ENCODE peak calls at places on chromosomes 5 and 9, in four cellular contexts. I, J, E and X are unnamed samples.

GRCh38 chr5:171155621-171156020 is 153.4 kb upstream of the TLX3 start:
- DNase-seq in I (no peak), J (peak; percentile 31), E (no peak), X (no peak)

GRCh38 chr5:82522912-82523311 is 244.8 kb upstream of the RPS23 start:
- DNase-seq in I (no peak), J (no peak), E (no peak), X (no peak)

GRCh38 chr5:65828507-65828906 is 97.9 kb upstream of the ERBIN start:
- DNase-seq in I (no peak), J (no peak), E (no peak), X (no peak)

GRCh38 chr5:37838152-37838932 is 1.5 kb downstream of the GDNF start:
- DNase-seq in I (peak; percentile 47), J (peak; percentile 40), E (no peak), X (peak; percentile 86)

GRCh38 chr5:100852051-100852450 is 51.0 kb downstream of the ST8SIA4 start:
- DNase-seq in I (no peak), J (no peak), E (no peak), X (no peak)

GRCh38 chr5:58751222-58751621 is 168.3 kb downstream of the RAB3C start:
- DNase-seq in I (peak; percentile 31), J (peak; percentile 52), E (no peak), X (no peak)

GRCh38 chr5:170420809-170421412 is 31.7 kb upstream of the KCNMB1 start:
- DNase-seq in I (peak; percentile 81), J (peak; percentile 61), E (peak; percentile 56), X (peak; percentile 91)

GRCh38 chr5:176877793-176878331 is 21.3 kb downstream of the HK3 start:
- DNase-seq in I (no peak), J (no peak), E (no peak), X (no peak)

GRCh38 chr9:85200726-85201402 is 531.3 kb downstream of the NTRK2 start:
- DNase-seq in I (no peak), J (peak; percentile 41), E (no peak), X (no peak)

GRCh38 chr9:108478871-108479332 is 376.9 kb downstream of the ACTL7B start:
- DNase-seq in I (peak; percentile 38), J (peak; percentile 91), E (no peak), X (no peak)

GRCh38 chr5:112914584-112914983 is 7.4 kb downstream of the REEP5 start:
- DNase-seq in I (peak; percentile 13), J (no peak), E (no peak), X (no peak)

GRCh38 chr5:138568061-138568824 is 7.0 kb downstream of the HSPA9 start:
- DNase-seq in I (no peak), J (no peak), E (no peak), X (no peak)
- H3K36me3 ChIP-seq in I (no peaks in the 10 kb centered on the region), J (peaks cover 77% of the 10 kb centered on the region), E (peaks cover 3% of the 10 kb centered on the region), X (peaks cover 96% of the 10 kb centered on the region)

DNA sequence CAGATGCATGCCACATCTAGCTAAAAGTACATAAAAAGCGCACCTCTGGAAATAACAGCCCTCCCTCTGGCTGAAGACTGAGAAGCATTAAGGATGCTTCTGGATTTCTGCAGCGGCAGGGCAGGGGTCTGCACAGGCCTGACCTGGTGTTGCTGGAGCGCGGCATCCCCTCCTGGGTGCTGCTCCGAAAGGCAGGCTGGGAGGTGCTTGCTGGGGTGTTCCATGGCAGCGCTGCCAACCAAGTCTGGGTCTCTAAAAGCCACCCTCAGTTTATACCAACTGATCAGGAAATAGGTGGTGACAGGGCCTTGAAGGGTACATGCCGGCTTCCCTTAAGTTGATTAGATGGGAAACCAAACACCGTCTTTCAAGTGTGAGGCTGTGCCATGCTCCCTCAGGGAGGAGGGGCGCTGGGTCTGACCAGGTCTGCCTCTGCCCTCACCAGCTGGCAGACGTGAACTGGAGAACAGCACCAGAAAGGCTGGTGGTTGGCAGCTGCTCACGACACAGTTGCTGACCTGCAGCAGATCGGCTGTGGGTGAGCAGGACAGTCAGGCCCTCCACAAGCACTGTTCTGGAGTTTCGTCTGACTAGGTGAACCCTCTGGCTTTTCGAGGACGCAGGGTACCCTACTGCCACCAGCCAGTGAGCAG is 81.6 kb downstream of the DAP start:
- DNase-seq in I (no peak), J (no peak), E (no peak), X (no peak)
- H3K36me3 ChIP-seq in I (no peaks in the 10 kb centered on the region), J (peaks cover 68% of the 10 kb centered on the region), E (no peaks in the 10 kb centered on the region), X (peaks cover 51% of the 10 kb centered on the region)

GRCh38 chr9:136833381-136834142 is 8.7 kb upstream of the AJM1 start:
- DNase-seq in I (no peak), J (no peak), E (peak; percentile 31), X (no peak)
- H3K36me3 ChIP-seq in I (no peaks in the 10 kb centered on the region), J (peaks cover 6% of the 10 kb centered on the region), E (no peaks in the 10 kb centered on the region), X (peaks cover 44% of the 10 kb centered on the region)

DNA sequence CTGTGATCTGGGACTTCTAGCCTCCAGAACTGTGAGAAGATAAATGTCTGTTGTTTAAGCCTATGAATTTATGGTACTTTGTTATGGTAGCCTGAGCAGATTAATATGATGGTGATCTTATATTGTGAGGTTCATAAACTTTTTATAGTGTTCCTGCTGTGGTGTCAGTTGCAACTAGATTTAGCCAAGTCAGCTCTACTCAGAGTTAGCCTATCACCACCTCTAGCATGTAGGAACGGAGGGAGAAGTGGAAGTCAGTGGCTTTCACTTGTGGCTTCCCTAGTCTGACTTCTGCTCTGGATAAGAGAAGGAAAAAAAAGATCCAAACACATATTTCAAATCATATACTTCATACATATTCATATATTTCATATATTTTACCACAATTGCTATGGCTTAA is 6.6 kb downstream of the POC5 start:
- DNase-seq in I (no peak), J (no peak), E (no peak), X (no peak)
- H3K36me3 ChIP-seq in I (no peaks in the 10 kb centered on the region), J (peaks cover 5% of the 10 kb centered on the region), E (no peaks in the 10 kb centered on the region), X (peaks cover 38% of the 10 kb centered on the region)

GRCh38 chr5:71658916-71659661 is 60.0 kb upstream of the CARTPT start:
- DNase-seq in I (no peak), J (no peak), E (no peak), X (no peak)

GRCh38 chr5:71651554-71651953 is 64.4 kb downstream of the MCCC2 start:
- DNase-seq in I (no peak), J (no peak), E (no peak), X (no peak)

GRCh38 chr5:71653119-71653518 is 66.0 kb upstream of the CARTPT start:
- DNase-seq in I (no peak), J (no peak), E (no peak), X (no peak)
- H3K36me3 ChIP-seq in I (no peaks in the 10 kb centered on the region), J (no peaks in the 10 kb centered on the region), E (no peaks in the 10 kb centered on the region), X (peaks cover 43% of the 10 kb centered on the region)

DNA sequence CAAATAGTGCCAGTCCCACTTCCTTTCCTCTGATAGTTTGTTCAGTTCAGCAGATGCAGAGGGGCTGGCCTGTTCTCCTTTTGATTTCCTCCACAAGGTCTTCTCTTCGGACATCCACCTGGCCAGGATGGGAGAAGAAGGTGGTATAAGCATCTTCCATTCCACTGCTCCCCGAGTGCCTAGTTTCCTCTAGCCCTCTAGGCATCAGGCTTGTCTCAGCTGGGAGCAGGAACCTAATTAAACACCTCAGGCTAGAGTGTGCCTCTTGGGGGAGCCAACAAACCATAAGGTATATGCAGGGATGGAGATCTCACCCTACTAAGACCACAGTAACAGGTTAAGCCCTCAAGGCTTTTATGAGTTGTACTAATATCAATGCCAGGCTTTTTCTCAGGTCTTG is 835 bp upstream of the DND1 start:
- DNase-seq in I (no peak), J (no peak), E (no peak), X (no peak)
- H3K36me3 ChIP-seq in I (no peaks in the 10 kb centered on the region), J (peaks cover 8% of the 10 kb centered on the region), E (no peaks in the 10 kb centered on the region), X (peaks cover 64% of the 10 kb centered on the region)

GRCh38 chr9:124881138-124881743 is 19.3 kb downstream of the ARPC5L start:
- DNase-seq in I (no peak), J (no peak), E (peak; percentile 11), X (no peak)
- H3K36me3 ChIP-seq in I (no peaks in the 10 kb centered on the region), J (peaks cover 4% of the 10 kb centered on the region), E (no peaks in the 10 kb centered on the region), X (peaks cover 31% of the 10 kb centered on the region)

GRCh38 chr9:136345281-136346156 is 18.0 kb downstream of the DNLZ start:
- DNase-seq in I (peak; percentile 83), J (peak; percentile 57), E (peak; percentile 85), X (peak; percentile 91)
- H3K36me3 ChIP-seq in I (no peaks in the 10 kb centered on the region), J (no peaks in the 10 kb centered on the region), E (no peaks in the 10 kb centered on the region), X (no peaks in the 10 kb centered on the region)

GRCh38 chr9:91558879-91559278 is 135.2 kb upstream of the NFIL3 start:
- DNase-seq in I (no peak), J (no peak), E (no peak), X (no peak)

GRCh38 chr9:91564081-91564670 is 140.5 kb upstream of the NFIL3 start:
- DNase-seq in I (no peak), J (no peak), E (no peak), X (no peak)

GRCh38 chr9:91562412-91562811 is 138.8 kb upstream of the NFIL3 start:
- DNase-seq in I (no peak), J (peak; percentile 3), E (no peak), X (no peak)

GRCh38 chr9:91557352-91557751 is 133.7 kb upstream of the NFIL3 start:
- DNase-seq in I (no peak), J (no peak), E (no peak), X (no peak)

DNA sequence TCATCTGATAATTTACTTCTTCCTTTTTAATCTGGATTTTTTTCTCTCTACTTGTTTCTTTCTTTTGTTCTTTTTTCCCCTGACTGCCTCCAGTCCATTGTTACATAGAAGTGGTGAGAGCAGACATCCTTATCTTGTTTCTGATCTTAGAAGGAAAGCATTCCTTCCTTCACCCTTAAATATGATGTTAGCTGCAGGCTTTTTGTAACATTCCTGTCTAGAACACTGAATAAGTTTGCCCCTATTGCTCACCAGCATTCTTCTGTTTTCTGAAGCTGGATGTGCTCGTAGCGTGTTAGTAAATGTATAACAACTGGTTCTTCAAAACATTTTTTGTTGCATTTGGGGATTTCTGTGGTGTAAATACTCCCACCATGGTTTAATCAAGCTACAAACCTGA is 136.7 kb upstream of the NFIL3 start:
- DNase-seq in I (no peak), J (no peak), E (no peak), X (no peak)
- H3K36me3 ChIP-seq in I (no peaks in the 10 kb centered on the region), J (no peaks in the 10 kb centered on the region), E (no peaks in the 10 kb centered on the region), X (no peaks in the 10 kb centered on the region)